ENCODE peak calls at places on chromosomes 13 and 19, in nine cellular contexts. W is progenitor cell of endocrine pancreas, K is IMR-90, F is hepatocyte, E is GM12865, O is Caco-2, I is lower leg skin, Q is endothelial cell, G is cardiac muscle cell. J is an unnamed sample.

GRCh38 chr19:7820588-7820987 is 9.4 kb upstream of the EVI5L start:
- DNase-seq in I (no peak), Q (no peak), O (no peak), W (no peak), E (no peak), G (no peak), F (no peak), K (no peak), J (no peak)

GRCh38 chr13:28339419-28339818 is 155.5 kb downstream of the FLT1 start:
- DNase-seq in I (no peak), F (no peak), W (no peak), G (no peak), O (no peak), K (peak), E (no peak), Q (no peak), J (no peak)

GRCh38 chr13:111513766-111514611 is 193.5 kb downstream of the TEX29 start:
- DNase-seq in Q (no peak), F (no peak), G (no peak), O (no peak), W (no peak), I (peak), E (no peak), K (no peak), J (no peak)

GRCh38 chr13:79810671-79811070 is 329.7 kb downstream of the NDFIP2 start:
- DNase-seq in Q (no peak), O (peak), I (no peak), E (peak), W (no peak), K (peak), G (peak), F (no peak), J (no peak)

GRCh38 chr19:3097442-3097871 is 3.3 kb downstream of the GNA11 start:
- DNase-seq in I (no peak), F (no peak), O (no peak), Q (no peak), G (no peak), E (no peak), K (no peak), W (no peak), J (no peak)

GRCh38 chr13:36475468-36475867 is 43.2 kb downstream of the CCNA1 start:
- DNase-seq in F (no peak), G (no peak), O (peak), E (no peak), K (no peak), Q (no peak), I (no peak), W (no peak), J (no peak)

GRCh38 chr13:29577135-29578051 is 18.1 kb downstream of the SLC7A1 start:
- DNase-seq in W (no peak), O (no peak), F (no peak), E (no peak), Q (no peak), K (peak), G (no peak), I (no peak), J (no peak)

GRCh38 chr13:39567569-39567968 is 35.4 kb downstream of the LHFPL6 start:
- DNase-seq in I (no peak), E (no peak), W (no peak), O (no peak), K (no peak), F (no peak), Q (no peak), G (no peak), J (no peak)

GRCh38 chr13:101708115-101708514 is 255.6 kb downstream of the ITGBL1 start:
- DNase-seq in E (no peak), K (no peak), G (no peak), Q (no peak), W (no peak), F (no peak), O (no peak), I (no peak), J (no peak)

GRCh38 chr19:48780684-48781391 is 25.5 kb downstream of the FGF21 start:
- DNase-seq in K (peak), E (peak), Q (no peak), I (no peak), W (no peak), O (peak), G (no peak), F (peak), J (no peak)

GRCh38 chr19:32702010-32702409 is 10.4 kb downstream of the NUDT19 start:
- DNase-seq in O (no peak), K (no peak), F (peak), W (peak), G (no peak), Q (no peak), E (no peak), I (no peak), J (no peak)

GRCh38 chr13:20462921-20463320 is 62.7 kb downstream of the CRYL1 start:
- DNase-seq in O (no peak), W (no peak), G (no peak), F (no peak), I (no peak), E (no peak), Q (no peak), K (no peak), J (no peak)

GRCh38 chr19:38506375-38506722 is 72.9 kb downstream of the RYR1 start:
- DNase-seq in G (no peak), K (no peak), Q (no peak), F (no peak), W (no peak), E (no peak), O (no peak), I (no peak), J (no peak)

GRCh38 chr19:38500450-38500849 is 67.0 kb downstream of the RYR1 start:
- DNase-seq in Q (no peak), W (no peak), G (no peak), I (no peak), F (no peak), E (no peak), O (no peak), K (no peak), J (no peak)

GRCh38 chr19:38505958-38506357 is 72.5 kb downstream of the RYR1 start:
- DNase-seq in F (no peak), I (no peak), O (no peak), E (no peak), K (no peak), G (no peak), Q (no peak), W (no peak), J (no peak)

GRCh38 chr19:38499532-38499931 is 66.0 kb downstream of the RYR1 start:
- DNase-seq in E (no peak), W (no peak), Q (no peak), O (no peak), G (no peak), F (no peak), K (no peak), I (no peak), J (no peak)

DNA sequence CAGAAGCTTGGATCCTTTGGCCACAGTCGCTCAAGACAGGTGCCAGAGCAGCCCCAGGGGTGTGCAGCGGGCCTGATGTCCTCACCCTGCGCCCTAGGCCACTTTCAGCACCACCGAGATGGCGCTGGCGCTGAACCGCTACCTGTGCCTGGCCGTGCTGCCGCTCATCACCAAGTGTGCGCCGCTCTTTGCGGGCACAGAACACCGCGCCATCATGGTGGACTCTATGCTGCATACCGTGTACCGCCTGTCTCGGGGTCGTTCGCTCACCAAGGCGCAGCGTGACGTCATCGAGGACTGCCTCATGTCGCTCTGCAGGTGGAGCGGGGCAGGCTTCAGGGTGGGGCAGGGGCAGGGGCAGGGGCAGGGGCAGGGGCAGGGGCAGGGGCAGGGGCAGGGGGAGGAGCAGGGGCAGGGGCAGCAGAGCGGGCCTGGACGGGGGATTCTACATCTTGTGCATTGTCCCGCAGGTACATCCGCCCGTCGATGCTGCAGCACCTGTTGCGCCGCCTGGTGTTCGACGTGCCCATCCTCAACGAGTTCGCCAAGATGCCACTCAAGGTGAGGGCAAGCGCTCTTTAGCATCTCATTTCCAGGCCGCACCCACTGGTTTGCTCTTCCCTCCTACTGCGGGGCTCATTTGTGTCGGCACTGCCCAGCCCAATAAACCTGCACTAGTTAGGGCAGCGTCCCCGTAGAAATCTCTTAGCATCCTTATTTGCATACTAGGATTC is 69.1 kb downstream of the RYR1 start:
- DNase-seq in E (no peak), F (no peak), K (no peak), I (no peak), W (no peak), G (no peak), Q (no peak), O (peak), J (no peak)
- TF ChIP-seq CTCF in E (no peak), F (no peak), K (no peak), I (no peak), W (no peak), G (no peak), Q (no peak), O (no peak), J (no peak)

DNA sequence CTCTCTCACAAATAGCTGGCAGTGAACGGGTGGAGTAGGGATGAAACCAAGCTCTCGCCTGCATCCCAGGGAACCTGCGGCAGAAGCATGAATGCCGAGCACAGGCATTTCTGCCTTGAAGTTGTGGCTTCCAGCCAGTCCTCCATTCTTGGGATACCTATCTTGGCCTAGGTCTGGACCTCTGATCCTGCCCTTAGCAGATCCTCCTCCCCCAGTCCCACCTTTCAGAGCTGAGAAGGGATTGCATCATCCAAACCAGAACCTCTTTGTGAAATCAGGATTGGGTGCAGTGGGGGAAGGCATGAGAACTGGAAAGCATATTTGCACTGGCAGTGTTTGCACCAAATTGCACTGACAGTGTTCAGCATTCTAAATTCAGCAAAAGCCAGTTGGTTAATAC is 5.8 kb downstream of the ZNF780A start:
- DNase-seq in O (peak), E (no peak), F (no peak), K (no peak), G (no peak), Q (no peak), W (no peak), I (no peak), J (no peak)
- TF ChIP-seq CTCF in O (no peak), E (no peak), F (no peak), K (no peak), G (no peak), Q (no peak), W (no peak), I (no peak), J (no peak)

GRCh38 chr19:45730389-45731288 is at the start of gene FBXO46:
- DNase-seq in Q (peak), K (peak), O (peak), W (peak), E (peak), F (peak), I (peak), G (peak), J (peak)
- TF ChIP-seq CTCF in Q (no peak), K (peak), O (no peak), W (peak), E (peak), F (peak), I (no peak), G (peak), J (no peak)

DNA sequence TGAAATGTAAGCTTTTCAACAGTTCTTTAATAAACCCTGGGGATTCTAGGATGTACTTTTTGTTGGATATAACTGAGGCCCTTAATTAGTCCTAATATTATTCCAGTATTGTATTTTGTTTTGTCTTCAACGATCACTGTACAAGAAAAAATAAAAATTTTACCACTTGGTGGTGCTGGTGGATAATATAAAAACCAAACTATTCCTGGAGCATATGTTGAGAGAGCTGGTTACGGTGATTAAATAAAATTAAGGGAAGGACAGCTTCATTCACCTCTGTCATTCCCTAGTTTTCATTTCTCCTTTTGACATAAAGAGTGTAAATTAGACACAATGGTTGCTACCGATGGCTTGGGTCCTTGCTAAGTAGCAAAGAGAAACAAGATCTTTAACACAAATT is 598.6 kb upstream of the PCDH20 start:
- DNase-seq in W (no peak), E (no peak), G (peak), O (peak), Q (no peak), F (peak), K (peak), I (no peak), J (no peak)
- TF ChIP-seq CTCF in W (peak), E (no peak), G (no peak), O (peak), Q (no peak), F (peak), K (no peak), I (no peak), J (peak)

GRCh38 chr13:109055850-109056249 is 426.4 kb downstream of the MYO16 start:
- DNase-seq in I (no peak), E (no peak), Q (no peak), F (no peak), K (no peak), G (no peak), O (no peak), W (no peak), J (no peak)

GRCh38 chr13:109058071-109058470 is 428.7 kb downstream of the MYO16 start:
- DNase-seq in F (no peak), W (no peak), K (no peak), Q (no peak), E (no peak), I (no peak), G (no peak), O (no peak), J (no peak)
- TF ChIP-seq CTCF in F (no peak), W (no peak), K (no peak), Q (no peak), E (no peak), I (no peak), G (no peak), O (no peak), J (no peak)

GRCh38 chr19:51565583-51565982 is 5.5 kb upstream of the ZNF175 start:
- DNase-seq in K (no peak), G (no peak), O (no peak), Q (no peak), I (no peak), E (no peak), W (no peak), F (no peak), J (no peak)

GRCh38 chr19:51566489-51567100 is 4.5 kb upstream of the ZNF175 start:
- DNase-seq in K (no peak), E (no peak), F (no peak), I (no peak), O (peak), G (no peak), Q (no peak), W (no peak), J (no peak)

GRCh38 chr19:51567583-51567982 is 3.5 kb upstream of the ZNF175 start:
- DNase-seq in F (no peak), G (no peak), O (no peak), Q (no peak), K (no peak), I (no peak), E (no peak), W (no peak), J (no peak)

GRCh38 chr19:51568456-51568855 is 2.6 kb upstream of the ZNF175 start:
- DNase-seq in I (no peak), O (no peak), E (no peak), F (no peak), Q (no peak), W (no peak), G (no peak), K (no peak), J (no peak)

GRCh38 chr19:51564791-51565190 is 6.3 kb upstream of the ZNF175 start:
- DNase-seq in W (no peak), E (peak), K (no peak), G (no peak), I (no peak), Q (no peak), F (no peak), O (no peak), J (no peak)
- TF ChIP-seq CTCF in W (no peak), E (peak), K (no peak), G (no peak), I (no peak), Q (no peak), F (no peak), O (no peak), J (no peak)

J was measured in mesothelial cell of epicardium.